ENCODE peak calls at places on chromosomes 11 and 22, in seven cellular contexts. B is GM12878, X is SK-N-SH, P is GM12891, J is K562, F is H1, K is HepG2. R is an unnamed sample.

GRCh38 chr11:126341760-126342161 is 13.7 kb upstream of the ST3GAL4 start:
- DNase-seq in B (no peak), P (no peak), J (peak), X (no peak), K (no peak), F (no peak), R (no peak)

GRCh38 chr11:94773842-94774241 is 5.7 kb downstream of the AMOTL1 start:
- DNase-seq in P (no peak), F (no peak), K (no peak), B (no peak), J (no peak), X (no peak), R (no peak)

GRCh38 chr11:78392854-78393253 is 24.8 kb downstream of the GAB2 start:
- DNase-seq in K (no peak), J (peak), F (no peak), X (no peak), P (no peak), B (no peak), R (no peak)

GRCh38 chr11:58028687-58029411 is 1.9 kb upstream of the OR6Q1 start:
- DNase-seq in K (no peak), F (no peak), P (no peak), X (no peak), B (no peak), J (no peak), R (no peak)

GRCh38 chr11:95057959-95058358 is 8.7 kb downstream of the KDM4F start:
- DNase-seq in X (no peak), F (no peak), B (no peak), P (no peak), J (no peak), K (no peak), R (no peak)

GRCh38 chr22:21020802-21021429 is 6.0 kb downstream of the P2RX6 start:
- DNase-seq in K (no peak), B (no peak), F (peak), X (peak), J (peak), P (no peak), R (peak)

GRCh38 chr11:47377571-47378010 is 756 bp downstream of the SPI1 start:
- DNase-seq in P (no peak), F (no peak), B (no peak), J (peak), X (peak), K (no peak), R (no peak)

GRCh38 chr22:37244922-37245722 is 1.1 kb upstream of the RAC2 start:
- DNase-seq in J (no peak), F (no peak), P (no peak), X (no peak), B (no peak), K (no peak), R (no peak)

GRCh38 chr11:35289821-35290220 is 129.5 kb downstream of the SLC1A2 start:
- DNase-seq in P (no peak), X (no peak), K (no peak), J (no peak), B (no peak), F (no peak), R (no peak)

GRCh38 chr22:40452730-40453487 is 82.5 kb downstream of the SGSM3 start:
- DNase-seq in B (no peak), J (no peak), F (no peak), X (no peak), K (no peak), P (no peak), R (no peak)

GRCh38 chr11:132948252-132948651 is 584.0 kb downstream of the OPCML start:
- DNase-seq in F (no peak), X (no peak), P (no peak), K (no peak), B (no peak), J (no peak), R (no peak)

GRCh38 chr11:66728760-66729385 is at the start of gene SPTBN2:
- DNase-seq in K (no peak), J (peak), B (no peak), F (no peak), X (no peak), P (no peak), R (no peak)

GRCh38 chr11:133082453-133082781 is 449.9 kb downstream of the OPCML start:
- DNase-seq in X (no peak), K (no peak), B (no peak), P (no peak), J (no peak), F (no peak), R (no peak)

GRCh38 chr22:46149493-46149997 is 781 bp upstream of the PPARA start:
- DNase-seq in X (no peak), J (no peak), K (no peak), B (no peak), F (peak), P (no peak), R (no peak)

GRCh38 chr11:118939948-118940598 is 14.3 kb upstream of the BCL9L start:
- DNase-seq in X (peak), B (no peak), K (no peak), J (peak), F (no peak), P (peak), R (no peak)

GRCh38 chr11:83014951-83015350 is 56.7 kb downstream of the RAB30 start:
- DNase-seq in J (no peak), K (no peak), F (no peak), X (no peak), B (no peak), P (no peak), R (no peak)

GRCh38 chr22:40808018-40808841 is 10.9 kb downstream of the SLC25A17 start:
- DNase-seq in F (no peak), K (no peak), P (no peak), J (no peak), B (no peak), X (no peak), R (no peak)

GRCh38 chr11:87778341-87778740 is 396.9 kb downstream of the RAB38 start:
- DNase-seq in X (no peak), J (no peak), P (no peak), B (no peak), F (no peak), K (no peak), R (no peak)

GRCh38 chr11:117876341-117877119 is at the start of gene FXYD6:
- DNase-seq in F (peak), X (peak), J (no peak), B (no peak), K (no peak), P (no peak), R (no peak)

GRCh38 chr11:116072776-116073175 is 568.6 kb upstream of the CADM1 start:
- DNase-seq in X (peak), F (peak), B (no peak), P (no peak), K (no peak), J (peak), R (no peak)

GRCh38 chr11:2296913-2297622 is 4.7 kb downstream of the C11orf21 start:
- DNase-seq in K (no peak), B (no peak), X (no peak), J (no peak), P (no peak), F (peak), R (no peak)

GRCh38 chr22:16801088-16801487 is 24.1 kb downstream of the XKR3 start:
- DNase-seq in F (no peak), K (no peak), X (no peak), J (no peak), P (no peak), B (no peak), R (no peak)

GRCh38 chr11:69662021-69662698 is 13.0 kb downstream of the LTO1 start:
- DNase-seq in P (no peak), X (peak), J (no peak), F (no peak), K (no peak), B (no peak), R (no peak)

GRCh38 chr22:23837911-23838685 is 708 bp downstream of the DERL3 start:
- DNase-seq in J (no peak), P (no peak), K (no peak), F (peak), X (peak), B (no peak), R (no peak)

GRCh38 chr22:27258773-27259172 is 542.8 kb downstream of the MN1 start:
- DNase-seq in X (peak), J (peak), P (no peak), K (no peak), F (no peak), B (no peak), R (no peak)

GRCh38 chr22:32557424-32557823 is 82.8 kb downstream of the FBXO7 start:
- DNase-seq in B (no peak), K (no peak), F (no peak), X (no peak), P (no peak), J (no peak), R (no peak)

GRCh38 chr11:62665630-62666258 is 632 bp downstream of the CSKMT start:
- DNase-seq in X (peak), B (no peak), K (no peak), P (no peak), J (peak), F (no peak), R (no peak)

GRCh38 chr11:77324508-77324907 is 23.0 kb upstream of the GDPD4 start:
- DNase-seq in J (no peak), X (no peak), K (no peak), F (no peak), B (no peak), P (no peak), R (no peak)

GRCh38 chr22:25510926-25511325 is 53.5 kb upstream of the GRK3 start:
- DNase-seq in J (no peak), K (no peak), B (no peak), X (no peak), F (no peak), P (no peak), R (no peak)

GRCh38 chr22:27628891-27629631 is 172.5 kb downstream of the MN1 start:
- DNase-seq in F (no peak), X (no peak), P (no peak), B (no peak), J (no peak), K (no peak), R (no peak)

GRCh38 chr22:31084811-31085492 is 3.8 kb downstream of the SMTN start:
- DNase-seq in X (peak), F (peak), P (peak), J (peak), B (peak), K (no peak), R (peak)

GRCh38 chr11:111870522-111870886 is 877 bp downstream of the ALG9 start:
- DNase-seq in B (peak), X (no peak), F (no peak), K (no peak), P (no peak), J (no peak), R (no peak)

GRCh38 chr11:132028380-132029240 is 658.2 kb downstream of the NTM start:
- DNase-seq in X (peak), K (peak), J (peak), P (peak), F (no peak), B (no peak), R (no peak)

GRCh38 chr22:20940178-20940790 is 23.1 kb downstream of the CRKL start:
- DNase-seq in J (no peak), K (no peak), P (no peak), X (no peak), F (no peak), B (no peak), R (no peak)

GRCh38 chr11:123054301-123055065 is 7.5 kb downstream of the HSPA8 start:
- DNase-seq in J (peak), B (no peak), P (peak), K (peak), F (no peak), X (peak), R (no peak)

GRCh38 chr11:68006606-68007166 is 2.8 kb upstream of the UNC93B1 start:
- DNase-seq in K (no peak), F (no peak), X (no peak), J (no peak), P (no peak), B (no peak), R (no peak)

GRCh38 chr22:48494256-48494967 is 1333.3 kb downstream of the BRD1 start:
- DNase-seq in X (no peak), K (no peak), F (no peak), P (no peak), B (no peak), J (no peak), R (no peak)

GRCh38 chr22:48490513-48491411 is 1336.9 kb downstream of the BRD1 start:
- DNase-seq in J (no peak), K (no peak), B (no peak), P (no peak), F (no peak), X (no peak), R (no peak)

GRCh38 chr22:48491451-48491941 is 1336.2 kb downstream of the BRD1 start:
- DNase-seq in F (no peak), J (no peak), K (no peak), X (no peak), B (no peak), P (no peak), R (no peak)

GRCh38 chr22:48493733-48494132 is 1333.9 kb downstream of the BRD1 start:
- DNase-seq in X (no peak), B (no peak), J (no peak), P (no peak), F (no peak), K (no peak), R (no peak)

GRCh38 chr22:48492371-48493320 is 1335.0 kb downstream of the BRD1 start:
- DNase-seq in B (peak), X (peak), P (peak), K (peak), J (peak), F (peak), R (peak)
- TF ChIP-seq TAF1 in B (no peak), X (no peak), P (no peak), K (no peak), J (no peak), F (no peak), R (no peak)

DNA sequence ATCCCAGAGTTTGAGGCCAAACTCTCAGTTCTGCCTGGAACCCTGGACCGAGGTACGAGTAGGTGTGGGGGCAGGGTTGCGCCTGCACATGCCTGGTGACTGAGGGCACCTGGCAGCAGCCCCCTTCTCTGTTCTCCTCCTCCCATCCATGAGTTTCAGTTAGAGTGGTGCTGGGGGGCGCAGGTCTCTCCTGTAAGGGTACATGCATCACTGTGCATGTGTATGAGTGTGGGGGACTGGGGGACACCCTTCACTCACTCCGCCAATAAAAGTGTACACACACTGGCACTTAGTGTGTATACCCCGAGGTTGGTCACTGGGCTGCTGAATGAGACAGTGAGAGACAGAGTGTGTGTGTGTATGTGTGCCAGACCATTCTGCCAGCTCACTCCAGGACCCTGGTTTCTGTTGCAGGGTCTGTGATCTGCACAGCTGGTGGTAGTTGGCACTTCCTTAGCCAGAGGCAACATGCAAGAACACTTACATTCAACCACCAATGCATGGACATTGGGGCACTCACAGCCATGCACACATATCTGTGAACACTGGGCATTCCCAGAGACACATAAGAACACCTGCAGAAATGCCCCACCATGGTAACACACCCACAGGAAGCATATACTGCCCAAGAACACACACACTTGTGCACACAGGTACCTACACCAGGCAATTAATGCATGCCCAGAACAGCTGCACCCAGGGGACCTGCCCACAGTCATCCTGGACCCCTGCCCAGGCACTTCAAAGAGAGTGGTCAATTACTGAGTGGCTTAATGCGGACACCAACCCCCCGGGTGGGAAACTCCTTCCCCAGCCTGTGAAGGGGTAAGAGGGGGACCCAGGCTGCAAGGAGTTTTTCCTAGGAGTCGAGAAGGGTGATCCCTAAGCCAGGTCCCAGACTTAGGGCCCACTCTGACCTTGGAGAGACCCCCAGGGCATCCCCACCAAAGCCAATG is 1.2 kb upstream of the NRXN2 start:
- DNase-seq in F (no peak), P (no peak), B (no peak), J (no peak), K (no peak), X (peak), R (no peak)
- TF ChIP-seq TAF1 in F (no peak), P (no peak), B (no peak), J (no peak), K (no peak), X (no peak), R (no peak)

GRCh38 chr11:100689141-100689540 is 2.1 kb downstream of the ARHGAP42 start:
- DNase-seq in P (no peak), J (no peak), F (no peak), K (no peak), X (no peak), B (no peak), R (no peak)

GRCh38 chr11:100687630-100688395 is 725 bp downstream of the ARHGAP42 start:
- DNase-seq in J (peak), P (peak), B (no peak), F (peak), X (peak), K (peak), R (peak)

GRCh38 chr11:100695911-100696310 is 8.8 kb downstream of the ARHGAP42 start:
- DNase-seq in F (no peak), X (no peak), J (no peak), P (no peak), K (no peak), B (no peak), R (no peak)

GRCh38 chr11:100692290-100692689 is 5.2 kb downstream of the ARHGAP42 start:
- DNase-seq in X (no peak), F (no peak), P (no peak), B (no peak), J (no peak), K (no peak), R (no peak)

DNA sequence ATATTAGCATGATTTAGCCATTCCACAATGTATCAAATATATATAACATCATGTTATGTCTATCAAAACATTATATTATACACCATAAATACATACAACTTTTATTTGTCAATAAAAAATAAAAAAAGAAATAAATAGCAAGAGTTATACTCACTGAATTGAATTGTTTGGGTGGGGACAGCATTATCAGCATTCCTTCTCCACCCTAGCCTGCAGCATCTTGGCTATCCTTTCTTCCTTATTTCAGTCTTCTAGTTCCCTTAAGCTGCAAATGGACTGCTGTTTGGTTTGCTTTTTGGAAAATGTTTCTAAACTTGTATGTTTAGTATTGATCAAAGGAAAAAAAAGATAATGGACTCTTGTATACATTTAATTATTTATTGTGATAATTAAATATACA is 4.8 kb downstream of the ARHGAP42 start:
- DNase-seq in K (no peak), F (no peak), B (no peak), X (no peak), J (no peak), P (no peak), R (no peak)
- TF ChIP-seq TAF1 in K (no peak), F (no peak), B (no peak), X (no peak), J (no peak), P (no peak), R (no peak)

GRCh38 chr22:38921126-38921525 is 36.3 kb upstream of the APOBEC3A start:
- DNase-seq in B (no peak), P (no peak), X (no peak), F (no peak), K (no peak), J (no peak), R (no peak)
- TF ChIP-seq TAF1 in B (no peak), P (no peak), X (no peak), F (no peak), K (no peak), J (no peak), R (no peak)

R was measured in GM12892.